ENCODE peak calls at places on chromosomes 13 and 19, in nine cellular contexts. Y is gastrocnemius medialis, N is uterus, Q is K562, X is right lobe of liver, T is HCT116, K is heart left ventricle, A is spleen, L is body of pancreas. G is an unnamed sample.
A peak's percentile ranks its signal among the peaks of the same experiment; 100 is the strongest.

GRCh38 chr13:41061914-41062837 is 867 bp downstream of the WBP4 start:
- DNase-seq in Y (no peak), N (no peak), Q (peak; percentile 52), X (no peak), T (peak; percentile 48), K (no peak), A (no peak), L (no peak), G (no peak)

GRCh38 chr13:97352815-97353214 is 81.2 kb upstream of the RAP2A start:
- DNase-seq in Y (no peak), N (no peak), Q (no peak), X (no peak), T (no peak), K (no peak), A (no peak), L (no peak), G (no peak)

GRCh38 chr19:41324921-41325639 is 15.1 kb downstream of the CCDC97 start:
- DNase-seq in Y (peak; percentile 43), N (peak; percentile 88), Q (peak; percentile 92), X (peak; percentile 85), T (no peak), K (peak; percentile 89), A (peak; percentile 87), L (peak; percentile 61), G (no peak)

GRCh38 chr13:107864543-107865460 is 350.5 kb downstream of the LIG4 start:
- DNase-seq in Y (no peak), N (no peak), Q (peak; percentile 66), X (no peak), T (no peak), K (no peak), A (no peak), L (peak; percentile 15), G (no peak)

GRCh38 chr13:107681611-107682010 is 533.7 kb downstream of the LIG4 start:
- DNase-seq in Y (no peak), N (no peak), Q (no peak), X (no peak), T (no peak), K (no peak), A (no peak), L (no peak), G (no peak)

GRCh38 chr13:19864018-19864338 is 529 bp upstream of the ZMYM5 start:
- DNase-seq in Y (peak; percentile 52), N (peak; percentile 72), Q (peak; percentile 68), X (peak; percentile 73), T (no peak), K (peak; percentile 91), A (no peak), L (peak; percentile 60), G (peak; percentile 30)

GRCh38 chr19:18388328-18389094 is 2.6 kb downstream of the GDF15 start:
- DNase-seq in Y (peak; percentile 74), N (peak; percentile 70), Q (peak; percentile 88), X (peak; percentile 82), T (no peak), K (peak; percentile 93), A (peak; percentile 98), L (peak; percentile 85), G (peak; percentile 71)

GRCh38 chr13:108915095-108915633 is 285.8 kb downstream of the MYO16 start:
- DNase-seq in Y (no peak), N (no peak), Q (no peak), X (no peak), T (no peak), K (no peak), A (no peak), L (peak; percentile 22), G (no peak)

GRCh38 chr13:70218618-70219017 is 110.4 kb upstream of the KLHL1 start:
- DNase-seq in Y (no peak), N (no peak), Q (no peak), X (no peak), T (no peak), K (no peak), A (no peak), L (no peak), G (no peak)

GRCh38 chr13:21259571-21260455 is 83.4 kb downstream of the MRPL57 start:
- DNase-seq in Y (no peak), N (no peak), Q (no peak), X (no peak), T (no peak), K (peak; percentile 51), A (no peak), L (no peak), G (no peak)

GRCh38 chr19:15260939-15261338 is 28.7 kb upstream of the EPHX3 start:
- DNase-seq in Y (no peak), N (no peak), Q (no peak), X (no peak), T (no peak), K (no peak), A (no peak), L (no peak), G (no peak)
- TF ChIP-seq CTCF in Y (no peak), N (no peak), Q (peak; percentile 3), X (peak; percentile 19), T (peak; percentile 50), K (no peak), A (no peak), L (no peak), G (peak; percentile 13)

GRCh38 chr13:113861433-113862030 is 2.3 kb downstream of the GAS6 start:
- DNase-seq in Y (no peak), N (no peak), Q (no peak), X (no peak), T (no peak), K (peak; percentile 65), A (no peak), L (peak; percentile 2), G (no peak)

GRCh38 chr13:113864303-113864890 is 521 bp upstream of the GAS6 start:
- DNase-seq in Y (no peak), N (no peak), Q (no peak), X (no peak), T (no peak), K (no peak), A (no peak), L (no peak), G (no peak)

GRCh38 chr13:113862191-113862765 is 1.6 kb downstream of the GAS6 start:
- DNase-seq in Y (no peak), N (no peak), Q (no peak), X (no peak), T (no peak), K (peak; percentile 61), A (no peak), L (no peak), G (no peak)

GRCh38 chr13:113862766-113863510 is 938 bp downstream of the GAS6 start:
- DNase-seq in Y (peak; percentile 58), N (no peak), Q (peak; percentile 54), X (peak; percentile 64), T (no peak), K (peak; percentile 78), A (no peak), L (peak; percentile 64), G (no peak)

DNA sequence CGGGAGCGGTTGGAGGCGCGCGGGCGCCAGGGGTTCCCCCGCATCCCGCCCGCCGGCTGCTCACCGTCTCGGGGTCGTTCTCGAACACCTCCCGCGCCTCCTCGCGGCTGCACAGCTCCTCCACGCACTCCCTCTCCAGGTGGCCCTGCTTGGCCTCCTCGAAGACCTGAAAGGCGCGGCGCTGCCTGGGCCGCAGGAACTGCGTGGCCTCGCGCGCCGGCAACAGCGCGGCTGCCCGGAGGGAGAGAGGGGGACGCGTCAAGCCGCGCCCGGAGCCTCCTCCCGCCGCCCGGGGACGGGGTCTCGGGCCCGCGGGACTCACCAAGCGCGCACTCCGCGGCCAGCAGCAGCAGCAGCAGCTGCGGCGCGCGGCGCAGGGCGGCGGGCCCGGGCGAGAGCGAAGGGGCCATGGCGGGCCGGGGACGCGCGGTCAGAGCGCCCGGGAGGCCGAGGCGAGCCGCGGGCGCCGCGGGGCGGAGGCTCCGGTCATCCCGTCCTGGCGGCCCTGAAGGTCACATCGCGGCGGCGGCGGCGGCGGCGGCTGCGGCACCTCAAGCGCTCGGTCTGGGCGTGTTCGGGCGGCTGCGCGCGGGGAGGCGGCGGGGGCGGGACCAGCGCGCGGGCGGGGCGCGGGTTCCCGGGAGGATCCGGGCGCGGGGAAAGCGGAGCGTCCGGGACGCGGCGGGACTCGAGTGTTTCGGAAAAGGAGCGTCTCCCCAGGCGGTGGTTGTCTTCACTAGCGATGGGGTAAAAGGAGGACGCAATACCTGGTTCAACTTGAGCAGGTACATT is at the start of gene GAS6:
- DNase-seq in Y (peak; percentile 76), N (peak; percentile 67), Q (peak; percentile 70), X (peak; percentile 76), T (no peak), K (peak; percentile 87), A (no peak), L (peak; percentile 68), G (no peak)
- H3K4me3 ChIP-seq in Y (peak within 1 kb of the TSS; percentile 54), N (peak within 1 kb of the TSS; percentile 80), Q (peak within 1 kb of the TSS; percentile 56), X (peak within 1 kb of the TSS; percentile 72), T (peak within 1 kb of the TSS; percentile 76), K (peak within 1 kb of the TSS; percentile 91), A (peak within 1 kb of the TSS; percentile 67), L (peak within 1 kb of the TSS; percentile 24), G (peak within 1 kb of the TSS; percentile 56)

GRCh38 chr19:35329323-35329722 is 336 bp downstream of the CD22 start:
- DNase-seq in Y (no peak), N (no peak), Q (no peak), X (no peak), T (no peak), K (peak; percentile 28), A (no peak), L (no peak), G (no peak)

GRCh38 chr19:35327642-35328041 is 1.3 kb upstream of the CD22 start:
- DNase-seq in Y (no peak), N (no peak), Q (peak; percentile 45), X (no peak), T (no peak), K (peak; percentile 2), A (no peak), L (no peak), G (no peak)

GRCh38 chr19:35331551-35332214 is 2.7 kb downstream of the CD22 start:
- DNase-seq in Y (no peak), N (no peak), Q (peak; percentile 3), X (no peak), T (no peak), K (no peak), A (no peak), L (no peak), G (no peak)

GRCh38 chr19:35330475-35330874 is 1.5 kb downstream of the CD22 start:
- DNase-seq in Y (no peak), N (no peak), Q (no peak), X (no peak), T (no peak), K (peak; percentile 27), A (peak; percentile 93), L (no peak), G (no peak)

DNA sequence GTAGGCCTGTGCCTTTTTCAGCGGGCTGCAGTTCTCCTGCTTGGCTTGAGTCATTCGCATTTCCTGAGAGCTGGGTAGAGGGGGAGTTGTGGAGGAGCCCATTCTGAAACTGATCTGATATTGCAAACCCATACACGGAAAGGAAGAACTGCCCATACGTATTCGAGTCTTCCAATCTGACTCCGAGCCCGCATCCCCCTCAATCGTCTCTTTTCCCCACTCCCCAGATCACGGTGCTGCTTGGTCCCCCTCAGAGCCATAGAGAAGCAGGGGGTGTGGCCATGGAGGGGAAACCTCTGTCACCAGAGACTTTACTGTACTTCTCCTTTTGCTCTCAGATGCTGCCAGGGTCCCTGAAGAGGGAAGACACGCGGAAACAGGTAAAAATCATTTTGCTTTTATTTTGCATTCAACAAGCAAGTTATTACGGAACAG is at the start of gene CD22:
- DNase-seq in Y (no peak), N (no peak), Q (no peak), X (no peak), T (no peak), K (peak; percentile 29), A (peak; percentile 87), L (no peak), G (no peak)
- TF ChIP-seq POLR2A in Y (no peak), N (no peak), Q (no peak), X (no peak), T (no peak), K (no peak), A (peak; percentile 80), L (no peak), G (no peak)

GRCh38 chr19:8335343-8336071 is 7.6 kb downstream of the KANK3 start:
- DNase-seq in Y (no peak), N (no peak), Q (peak; percentile 52), X (no peak), T (no peak), K (no peak), A (peak; percentile 56), L (no peak), G (no peak)
- TF ChIP-seq CTCF in Y (no peak), N (no peak), Q (peak; percentile 47), X (no peak), T (peak; percentile 58), K (no peak), A (peak; percentile 22), L (no peak), G (no peak)

G was measured in tibial nerve.